ENCODE peak calls at places on chromosomes 1 and 21, in five cellular contexts. M is midbrain; D is SHP77 treated with DMSO at 0.1 percent for 48 hours; W is activated CD4-positive, CD25-positive, alpha-beta regulatory T cell treated with anti-CD3 and anti-CD28 coated beads, Interleukin-2, amount 50 U/mL, for 72 hours; P is right atrium auricular region. L is an unnamed sample.

GRCh38 chr1:231866392-231867331 is 240.1 kb downstream of the DISC1 start:
- DNase-seq in P (peak), W (peak), M (peak), D (peak), L (peak)

GRCh38 chr1:93467606-93468005 is 19.7 kb downstream of the FNBP1L start:
- DNase-seq in D (no peak), W (no peak), M (no peak), P (no peak), L (no peak)

GRCh38 chr21:36756527-36756926 is 57.6 kb downstream of the SIM2 start:
- DNase-seq in W (no peak), P (no peak), D (no peak), M (no peak), L (no peak)

GRCh38 chr1:5594056-5594956 is 397.9 kb downstream of the NPHP4 start:
- DNase-seq in W (no peak), P (peak), M (no peak), D (no peak), L (no peak)

GRCh38 chr1:240649733-240650700 is 38.1 kb upstream of the GREM2 start:
- DNase-seq in P (no peak), M (no peak), D (no peak), W (no peak), L (no peak)

GRCh38 chr1:40432644-40433385 is 17.5 kb upstream of the ZFP69B start:
- DNase-seq in D (no peak), M (no peak), W (no peak), P (no peak), L (no peak)

GRCh38 chr1:19942657-19943056 is 19.2 kb upstream of the PLA2G2E start:
- DNase-seq in P (no peak), W (no peak), D (no peak), M (no peak), L (no peak)

GRCh38 chr1:84267476-84267875 is 34.0 kb upstream of the SAMD13 start:
- DNase-seq in W (no peak), D (no peak), P (no peak), M (no peak), L (no peak)

GRCh38 chr1:36835696-36836095 is 198.6 kb downstream of the GRIK3 start:
- DNase-seq in P (no peak), D (no peak), W (no peak), M (no peak), L (no peak)

GRCh38 chr1:45804671-45804973 is 1.2 kb downstream of the MAST2 start:
- DNase-seq in W (no peak), D (no peak), M (no peak), P (no peak), L (no peak)

GRCh38 chr1:220880726-220881506 is 1.7 kb downstream of the HLX start:
- DNase-seq in W (no peak), M (no peak), D (no peak), P (peak), L (no peak)

GRCh38 chr21:32096411-32096810 is 182.4 kb downstream of the MIS18A start:
- DNase-seq in M (no peak), P (no peak), D (no peak), W (no peak), L (peak)

GRCh38 chr1:61104213-61104612 is 21.9 kb downstream of the NFIA start:
- DNase-seq in P (no peak), M (no peak), D (no peak), W (no peak), L (no peak)

GRCh38 chr1:231940721-231941120 is 314.1 kb downstream of the DISC1 start:
- DNase-seq in M (no peak), P (no peak), D (no peak), W (no peak), L (peak)

GRCh38 chr1:152110860-152111514 is 4.3 kb downstream of the TCHH start:
- DNase-seq in D (no peak), M (no peak), P (no peak), W (peak), L (peak)

GRCh38 chr1:200934676-200935245 is 40.1 kb downstream of the INAVA start:
- DNase-seq in P (no peak), D (no peak), W (no peak), M (no peak), L (no peak)

GRCh38 chr1:59505596-59506028 is 208.7 kb downstream of the FGGY start:
- DNase-seq in M (no peak), W (no peak), P (no peak), D (no peak), L (no peak)

GRCh38 chr1:102842606-102843005 is 265.7 kb downstream of the COL11A1 start:
- DNase-seq in P (no peak), W (no peak), M (no peak), D (no peak), L (no peak)

GRCh38 chr1:111953797-111954196 is 35.7 kb downstream of the KCND3 start:
- DNase-seq in M (no peak), P (no peak), W (no peak), D (no peak), L (no peak)

GRCh38 chr1:189962171-189962570 is 515.5 kb downstream of the BRINP3 start:
- DNase-seq in D (no peak), P (no peak), M (no peak), W (no peak), L (no peak)

GRCh38 chr1:209398330-209398991 is 185.1 kb upstream of the CAMK1G start:
- DNase-seq in D (no peak), W (no peak), P (no peak), M (peak), L (no peak)

GRCh38 chr1:34911465-34911864 is 18.0 kb downstream of the DLGAP3 start:
- DNase-seq in D (no peak), M (no peak), P (no peak), W (no peak), L (no peak)

GRCh38 chr1:201360901-201361651 is 16.4 kb downstream of the TNNT2 start:
- DNase-seq in P (no peak), D (no peak), W (no peak), M (no peak), L (no peak)

GRCh38 chr1:59156031-59156430 is 140.9 kb upstream of the FGGY start:
- DNase-seq in M (no peak), W (no peak), P (no peak), D (no peak), L (no peak)

GRCh38 chr1:48681476-48682305 is 95.0 kb downstream of the BEND5 start:
- DNase-seq in W (no peak), P (no peak), M (no peak), D (no peak), L (no peak)

GRCh38 chr1:223844962-223845809 is 561 bp downstream of the TP53BP2 start:
- DNase-seq in P (no peak), M (peak), D (no peak), W (no peak), L (peak)

GRCh38 chr21:44711327-44712202 is at the start of gene TSPEAR:
- DNase-seq in D (no peak), P (no peak), M (no peak), W (peak), L (no peak)

GRCh38 chr1:33117440-33118085 is 36.6 kb downstream of the AZIN2 start:
- DNase-seq in W (no peak), P (no peak), D (no peak), M (no peak), L (no peak)

GRCh38 chr21:22898061-22898460 is 1899.9 kb downstream of the NCAM2 start:
- DNase-seq in P (no peak), W (no peak), D (no peak), M (no peak), L (no peak)

GRCh38 chr1:18458133-18458750 is 22.5 kb upstream of the KLHDC7A start:
- DNase-seq in D (no peak), M (no peak), W (no peak), P (no peak), L (no peak)

GRCh38 chr1:108590947-108591346 is 31.0 kb downstream of the EEIG2 start:
- DNase-seq in M (no peak), W (no peak), P (no peak), D (no peak), L (no peak)

GRCh38 chr1:228367798-228368791 is 38.5 kb downstream of the TRIM11 start:
- DNase-seq in P (no peak), D (no peak), M (no peak), W (no peak), L (no peak)

GRCh38 chr1:53450225-53450624 is 9.0 kb upstream of the DMRTB1 start:
- DNase-seq in P (no peak), W (no peak), M (no peak), D (no peak), L (peak)

GRCh38 chr1:184928394-184928793 is 45.9 kb downstream of the NIBAN1 start:
- DNase-seq in P (no peak), D (no peak), W (no peak), M (no peak), L (no peak)

GRCh38 chr1:232904566-232904965 is 45.8 kb upstream of the NTPCR start:
- DNase-seq in M (no peak), D (no peak), P (no peak), W (no peak), L (no peak)

GRCh38 chr1:2989976-2990375 is 31.3 kb upstream of the ACTRT2 start:
- DNase-seq in P (no peak), D (no peak), W (no peak), M (no peak), L (no peak)

L was measured in cerebellar cortex.